ENCODE peak calls at places on chromosomes 2 and 18, in four cellular contexts. V is GM12878, N is HepG2, E is H1. W is an unnamed sample.

GRCh38 chr2:136248907-136249306 is 131.0 kb upstream of the CXCR4 start:
- DNase-seq in V (no peak), N (no peak), E (no peak), W (no peak)

GRCh38 chr2:144693179-144693578 is 173.3 kb upstream of the ZEB2 start:
- DNase-seq in V (no peak), N (no peak), E (no peak), W (no peak)

GRCh38 chr2:173997779-173998178 is 32.6 kb upstream of the SP3 start:
- DNase-seq in V (no peak), N (no peak), E (no peak), W (no peak)

GRCh38 chr18:2880473-2880872 is 33.7 kb downstream of the EMILIN2 start:
- DNase-seq in V (no peak), N (no peak), E (no peak), W (no peak)

GRCh38 chr2:33133436-33133835 is 186.7 kb downstream of the LTBP1 start:
- DNase-seq in V (no peak), N (no peak), E (no peak), W (no peak)

GRCh38 chr2:225691711-225692110 is 292.2 kb downstream of the NYAP2 start:
- DNase-seq in V (no peak), N (no peak), E (no peak), W (no peak)

GRCh38 chr2:110097506-110098220 is 18.0 kb downstream of the MALL start:
- DNase-seq in V (no peak), N (no peak), E (no peak), W (no peak)

GRCh38 chr2:94872676-94873361 is 1.6 kb downstream of the TEKT4 start:
- DNase-seq in V (no peak), N (no peak), E (no peak), W (no peak)

GRCh38 chr18:12754511-12754910 is 51.7 kb downstream of the PSMG2 start:
- DNase-seq in V (no peak), N (no peak), E (no peak), W (no peak)

GRCh38 chr2:13201924-13202323 is 485.2 kb downstream of the TRIB2 start:
- DNase-seq in V (no peak), N (no peak), E (no peak), W (no peak)

GRCh38 chr2:179875864-179876263 is 14.5 kb upstream of the ZNF385B start:
- DNase-seq in V (no peak), N (no peak), E (no peak), W (no peak)

GRCh38 chr2:188276255-188276654 is 15.4 kb upstream of the GULP1 start:
- DNase-seq in V (no peak), N (no peak), E (no peak), W (no peak)

GRCh38 chr18:46161721-46162421 is 57.7 kb downstream of the HAUS1 start:
- DNase-seq in V (no peak), N (no peak), E (no peak), W (no peak)

GRCh38 chr2:170716851-170717598 is 1.9 kb downstream of the SP5 start:
- DNase-seq in V (no peak), N (peak), E (peak), W (no peak)

GRCh38 chr2:57877811-57878572 is 168.6 kb upstream of the VRK2 start:
- DNase-seq in V (no peak), N (no peak), E (no peak), W (no peak)

GRCh38 chr2:236657801-236658200 is 88.2 kb downstream of the ACKR3 start:
- DNase-seq in V (no peak), N (no peak), E (no peak), W (no peak)

GRCh38 chr2:177314194-177314593 is 49.7 kb upstream of the NFE2L2 start:
- DNase-seq in V (no peak), N (no peak), E (no peak), W (no peak)

GRCh38 chr2:69997296-69998184 is 36.1 kb upstream of the ASPRV1 start:
- DNase-seq in V (no peak), N (no peak), E (no peak), W (no peak)

GRCh38 chr2:45627911-45628310 is 16.8 kb upstream of the SRBD1 start:
- DNase-seq in V (no peak), N (no peak), E (no peak), W (no peak)

GRCh38 chr2:67487993-67488392 is 90.9 kb downstream of the ETAA1 start:
- DNase-seq in V (no peak), N (no peak), E (no peak), W (no peak)

GRCh38 chr2:121583555-121583954 is 52.9 kb downstream of the RNU4ATAC start:
- DNase-seq in V (no peak), N (no peak), E (no peak), W (no peak)

GRCh38 chr2:36338827-36339145 is 16.8 kb upstream of the CRIM1 start:
- DNase-seq in V (no peak), N (peak), E (no peak), W (no peak)

GRCh38 chr2:150171065-150171548 is 316.4 kb downstream of the RND3 start:
- DNase-seq in V (no peak), N (no peak), E (no peak), W (no peak)

GRCh38 chr2:69731147-69731546 is 10.8 kb upstream of the ANXA4 start:
- DNase-seq in V (no peak), N (no peak), E (no peak), W (no peak)

GRCh38 chr2:63301481-63301880 is 250.9 kb downstream of the OTX1 start:
- DNase-seq in V (no peak), N (no peak), E (no peak), W (no peak)

GRCh38 chr2:88545118-88545517 is 82.1 kb downstream of the EIF2AK3 start:
- DNase-seq in V (no peak), N (peak), E (no peak), W (no peak)

GRCh38 chr2:96511851-96512250 is 6.7 kb upstream of the NEURL3 start:
- DNase-seq in V (no peak), N (no peak), E (no peak), W (no peak)

GRCh38 chr18:48702346-48703032 is 163.7 kb downstream of the CTIF start:
- DNase-seq in V (no peak), N (no peak), E (no peak), W (no peak)

GRCh38 chr2:98907385-98907784 is 28.6 kb downstream of the CRACDL start:
- DNase-seq in V (no peak), N (no peak), E (peak), W (no peak)

GRCh38 chr2:103121106-103121505 is 359.3 kb downstream of the TMEM182 start:
- DNase-seq in V (no peak), N (no peak), E (no peak), W (no peak)

GRCh38 chr2:172083725-172084483 is 1.4 kb upstream of the DLX1 start:
- DNase-seq in V (no peak), N (no peak), E (peak), W (no peak)

GRCh38 chr2:7899923-7900322 is 781.9 kb upstream of the ID2 start:
- DNase-seq in V (no peak), N (no peak), E (no peak), W (no peak)

GRCh38 chr2:161166538-161167409 is 6.5 kb downstream of the TANK start:
- DNase-seq in V (peak), N (peak), E (no peak), W (no peak)

GRCh38 chr2:161165266-161165665 is 5.0 kb downstream of the TANK start:
- DNase-seq in V (no peak), N (no peak), E (no peak), W (no peak)

GRCh38 chr2:161163438-161163837 is 3.2 kb downstream of the TANK start:
- DNase-seq in V (no peak), N (no peak), E (no peak), W (no peak)

GRCh38 chr2:161169335-161169734 is 9.1 kb downstream of the TANK start:
- DNase-seq in V (no peak), N (no peak), E (no peak), W (no peak)

DNA sequence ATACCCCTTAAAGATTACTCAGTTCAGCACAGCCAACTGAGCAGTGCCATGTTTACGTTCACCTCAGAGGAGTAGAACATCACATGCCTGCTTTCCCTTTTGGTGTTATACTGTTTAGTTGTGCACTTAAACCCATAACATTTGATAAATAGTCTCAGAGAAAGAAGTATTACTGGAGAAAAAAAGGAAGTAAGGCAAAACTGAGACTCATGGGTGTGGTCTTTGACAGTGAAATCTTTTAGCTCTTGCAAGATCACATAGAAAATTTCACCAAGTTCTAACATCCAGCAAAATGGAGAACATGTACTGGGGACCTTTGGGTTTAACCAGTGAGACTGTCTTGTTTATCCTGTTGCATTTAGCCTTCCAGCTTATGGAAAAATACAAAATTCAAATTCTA is 5.6 kb downstream of the TANK start:
- DNase-seq in V (no peak), N (no peak), E (no peak), W (no peak)
- H3K9ac ChIP-seq in V (peak), N (no peak), E (no peak), W (no peak)

DNA sequence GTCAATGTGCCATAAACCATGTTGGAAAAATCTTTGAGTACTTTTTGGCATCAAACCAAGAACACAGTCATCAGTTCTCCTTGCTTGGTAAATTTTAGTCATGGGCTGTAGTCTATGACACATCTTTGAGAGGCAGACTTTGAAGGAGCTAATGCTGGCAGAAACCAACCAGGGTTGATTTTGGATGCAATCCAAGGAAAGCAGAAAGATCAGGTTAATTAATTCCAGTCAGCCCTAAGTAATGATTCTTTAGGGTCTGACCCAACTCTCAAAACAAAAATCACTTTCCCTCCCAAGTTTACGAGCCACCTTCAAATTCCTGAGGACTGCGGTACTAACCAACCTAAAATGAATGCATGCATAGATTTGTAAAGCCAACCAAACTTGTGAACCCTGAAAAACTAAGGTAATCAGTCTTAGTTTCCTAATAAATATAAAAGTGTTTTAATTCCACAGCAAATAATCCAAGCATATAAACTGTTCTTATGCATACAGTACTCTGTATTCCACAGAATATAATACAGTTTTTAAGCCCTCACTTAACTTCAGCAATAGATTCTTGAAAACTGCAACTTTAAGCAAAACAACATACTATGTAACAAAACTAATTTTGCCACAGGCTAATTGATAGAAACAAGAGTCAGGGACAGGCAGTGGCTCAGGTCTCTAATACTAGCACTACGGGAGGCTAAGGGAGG is 22.0 kb downstream of the AP1S3 start:
- DNase-seq in V (no peak), N (peak), E (peak), W (no peak)
- TF ChIP-seq SUZ12 in V (no peak), N (no peak), E (no peak), W (no peak)

GRCh38 chr2:48250943-48251342 is 279.0 kb upstream of the STON1 start:
- DNase-seq in V (no peak), N (peak), E (no peak), W (no peak)
- TF ChIP-seq ZNF274 in V (no peak), N (no peak), E (no peak), W (no peak)

DNA sequence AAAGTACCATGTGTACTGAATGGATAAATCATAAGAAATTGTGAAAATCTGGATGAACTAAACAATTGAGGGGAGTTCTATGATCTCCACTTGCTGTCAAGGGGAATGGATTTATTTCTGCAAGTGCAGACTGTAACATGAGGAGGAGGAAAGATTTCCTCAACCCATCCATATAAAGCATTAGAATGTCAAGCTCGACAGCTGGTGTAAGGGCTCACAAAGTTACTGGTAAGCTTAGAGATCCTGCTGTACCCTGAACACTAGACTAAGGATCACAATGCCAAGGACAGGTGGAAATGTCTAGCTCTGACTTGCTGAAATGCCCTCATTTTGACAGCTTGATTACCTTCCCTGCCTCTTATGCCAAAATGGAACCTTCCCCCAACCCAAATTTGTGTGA is 125.3 kb downstream of the TCF4 start:
- DNase-seq in V (no peak), N (no peak), E (no peak), W (no peak)
- H3K9ac ChIP-seq in V (no peak), N (no peak), E (no peak), W (no peak)

GRCh38 chr2:65351948-65352595 is 80.3 kb downstream of the SPRED2 start:
- DNase-seq in V (no peak), N (no peak), E (no peak), W (no peak)
- TF ChIP-seq SUZ12 in V (no peak), N (no peak), E (no peak), W (no peak)

DNA sequence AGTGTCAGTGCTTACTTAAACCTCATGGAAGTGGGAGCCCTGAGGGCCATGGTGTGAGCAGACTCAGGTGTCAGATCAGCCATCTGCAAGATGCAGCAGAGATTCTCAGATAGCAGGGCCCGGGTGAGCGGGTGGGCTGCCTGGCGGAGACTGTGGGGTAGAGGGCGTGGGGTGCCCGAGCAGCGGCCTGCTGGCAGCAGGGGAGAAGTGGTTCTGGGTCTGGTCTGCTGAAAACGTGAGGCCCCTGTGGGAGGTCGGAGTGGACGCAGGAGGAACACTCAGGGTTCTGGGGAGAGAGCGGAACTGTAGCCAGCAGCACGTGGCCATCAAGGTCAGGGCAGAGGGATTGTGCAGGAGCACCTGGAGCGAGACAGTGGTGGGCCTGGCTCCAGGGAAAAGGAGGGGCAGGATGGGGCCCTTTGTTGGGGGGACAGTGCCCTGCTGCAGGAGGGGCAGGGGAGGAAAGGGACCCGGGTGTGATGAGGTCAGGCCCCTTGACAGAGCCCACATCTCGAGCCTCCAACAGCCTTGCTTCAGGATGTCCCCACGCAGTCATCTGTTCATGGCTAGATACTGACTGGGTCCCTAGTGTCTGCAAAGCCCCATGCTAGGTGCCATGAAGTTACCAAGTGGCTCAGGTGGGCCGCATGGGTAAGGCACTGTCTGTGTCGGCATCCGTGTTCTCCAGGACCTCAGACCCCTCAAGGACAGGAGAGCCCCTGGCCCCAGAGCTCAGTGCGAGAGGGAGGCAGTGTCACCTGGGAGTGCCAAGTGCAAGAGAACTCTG is 2.7 kb upstream of the ESPNL start:
- DNase-seq in V (no peak), N (no peak), E (peak), W (no peak)
- TF ChIP-seq ZNF274 in V (no peak), N (no peak), E (no peak), W (no peak)

GRCh38 chr18:35582899-35583558 is 1.5 kb downstream of the GALNT1 start:
- DNase-seq in V (no peak), N (peak), E (no peak), W (no peak)
- H3K9ac ChIP-seq in V (no peak), N (peak), E (no peak), W (no peak)

GRCh38 chr2:176068037-176068832 is 15.5 kb downstream of the EVX2 start:
- DNase-seq in V (no peak), N (no peak), E (peak), W (no peak)
- TF ChIP-seq SUZ12 in V (no peak), N (no peak), E (peak), W (no peak)

GRCh38 chr2:130847776-130848517 is 11.2 kb downstream of the ARHGEF4 start:
- DNase-seq in V (no peak), N (no peak), E (no peak), W (no peak)

GRCh38 chr2:130850788-130851623 is 14.3 kb downstream of the ARHGEF4 start:
- DNase-seq in V (no peak), N (no peak), E (no peak), W (no peak)

GRCh38 chr2:130848518-130849210 is 11.9 kb downstream of the ARHGEF4 start:
- DNase-seq in V (no peak), N (no peak), E (no peak), W (no peak)

GRCh38 chr2:130851624-130852382 is 15.1 kb downstream of the ARHGEF4 start:
- DNase-seq in V (no peak), N (no peak), E (no peak), W (no peak)

DNA sequence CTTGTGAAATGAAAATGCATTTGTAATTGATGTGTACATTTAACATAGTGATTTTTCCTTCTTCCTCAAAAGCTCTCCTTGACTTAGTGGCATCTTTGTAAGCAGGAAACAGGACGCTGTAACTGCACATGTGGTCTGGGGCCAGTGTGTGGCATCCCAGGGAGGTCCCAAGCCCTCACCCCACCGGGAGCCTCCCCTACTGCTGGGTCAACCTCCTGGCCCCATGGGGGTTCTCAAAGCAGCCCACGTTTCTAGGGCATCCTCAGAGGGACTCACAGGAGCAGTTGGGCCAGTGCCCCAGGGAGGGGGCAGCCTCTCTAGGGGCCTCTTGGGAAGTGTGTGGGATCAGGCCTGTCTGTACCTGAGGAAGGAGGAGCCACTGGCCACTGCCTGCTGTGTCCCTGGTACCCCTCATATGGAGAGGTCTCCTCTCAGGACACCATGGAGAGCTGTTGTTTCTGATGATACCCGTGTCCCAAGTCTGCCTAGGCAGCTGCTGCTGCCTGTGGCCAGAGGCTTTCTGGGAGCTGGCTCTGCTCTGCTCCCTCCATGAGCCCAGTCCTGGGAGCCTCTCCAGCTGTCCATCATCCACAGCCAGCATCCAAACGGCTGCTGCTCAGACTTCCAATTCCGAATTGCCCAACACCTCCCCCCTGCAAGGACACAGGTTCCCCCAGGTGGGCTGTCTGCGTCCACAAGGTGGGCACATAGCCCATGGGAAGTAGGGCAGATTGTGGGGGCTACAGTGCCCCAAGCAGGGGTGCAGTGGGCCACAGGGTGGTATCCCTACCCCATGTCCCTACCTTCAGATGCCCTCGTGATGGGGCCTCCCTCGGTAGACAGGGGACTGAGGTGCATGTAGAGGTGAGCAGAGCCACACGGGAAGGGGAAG is 13.4 kb downstream of the ARHGEF4 start:
- DNase-seq in V (no peak), N (no peak), E (no peak), W (no peak)
- TF ChIP-seq ZNF274 in V (no peak), N (no peak), E (no peak), W (no peak)